ENCODE peak calls at places on chromosomes 13 and 19, in five cellular contexts. One of them, this sample, is unnamed.

GRCh38 chr13:56888455-56888854 is 252.3 kb upstream of the PRR20A start:
- DNase-seq in tibial artery: no peak
- DNase-seq in neural crest cell: no peak
- DNase-seq in choroid plexus epithelial cell: no peak
- DNase-seq in uterus: no peak
- DNase-seq in this sample: no peak

GRCh38 chr19:4456843-4457653 is 546 bp downstream of the UBXN6 start:
- DNase-seq in tibial artery: no peak
- DNase-seq in neural crest cell: peak
- DNase-seq in choroid plexus epithelial cell: peak
- DNase-seq in uterus: peak
- DNase-seq in this sample: peak

GRCh38 chr19:29666634-29667389 is 1.6 kb downstream of the PLEKHF1 start:
- DNase-seq in tibial artery: peak
- DNase-seq in neural crest cell: no peak
- DNase-seq in choroid plexus epithelial cell: peak
- DNase-seq in uterus: peak
- DNase-seq in this sample: no peak

GRCh38 chr13:35768551-35768950 is 292.1 kb upstream of the MAB21L1 start:
- DNase-seq in tibial artery: no peak
- DNase-seq in neural crest cell: no peak
- DNase-seq in choroid plexus epithelial cell: peak
- DNase-seq in uterus: no peak
- DNase-seq in this sample: no peak

GRCh38 chr13:99590519-99591011 is 89.3 kb downstream of the TM9SF2 start:
- DNase-seq in tibial artery: no peak
- DNase-seq in neural crest cell: no peak
- DNase-seq in choroid plexus epithelial cell: peak
- DNase-seq in uterus: no peak
- DNase-seq in this sample: no peak

GRCh38 chr13:77000475-77000874 is 8.6 kb downstream of the CLN5 start:
- DNase-seq in tibial artery: no peak
- DNase-seq in neural crest cell: no peak
- DNase-seq in choroid plexus epithelial cell: no peak
- DNase-seq in uterus: no peak
- DNase-seq in this sample: no peak

GRCh38 chr13:41428155-41428554 is 29.2 kb upstream of the RGCC start:
- DNase-seq in tibial artery: no peak
- DNase-seq in neural crest cell: no peak
- DNase-seq in choroid plexus epithelial cell: no peak
- DNase-seq in uterus: no peak
- DNase-seq in this sample: no peak

GRCh38 chr13:20873348-20873747 is 29.2 kb downstream of the XPO4 start:
- DNase-seq in tibial artery: no peak
- DNase-seq in neural crest cell: no peak
- DNase-seq in choroid plexus epithelial cell: no peak
- DNase-seq in uterus: no peak
- DNase-seq in this sample: no peak

GRCh38 chr19:34432797-34433196 is 4.6 kb downstream of the UBA2 start:
- DNase-seq in tibial artery: peak
- DNase-seq in neural crest cell: no peak
- DNase-seq in choroid plexus epithelial cell: peak
- DNase-seq in uterus: peak
- DNase-seq in this sample: no peak

GRCh38 chr13:94707400-94708021 is 4.8 kb downstream of the SOX21 start:
- DNase-seq in tibial artery: no peak
- DNase-seq in neural crest cell: peak
- DNase-seq in choroid plexus epithelial cell: no peak
- DNase-seq in uterus: no peak
- DNase-seq in this sample: no peak

GRCh38 chr13:112880976-112881540 is 88.0 kb upstream of the MCF2L start:
- DNase-seq in tibial artery: no peak
- DNase-seq in neural crest cell: no peak
- DNase-seq in choroid plexus epithelial cell: no peak
- DNase-seq in uterus: no peak
- DNase-seq in this sample: no peak

GRCh38 chr13:48902421-48902820 is 73.3 kb upstream of the FNDC3A start:
- DNase-seq in tibial artery: no peak
- DNase-seq in neural crest cell: no peak
- DNase-seq in choroid plexus epithelial cell: peak
- DNase-seq in uterus: no peak
- DNase-seq in this sample: no peak

GRCh38 chr13:38687246-38688229 is 661 bp downstream of the FREM2 start:
- DNase-seq in tibial artery: no peak
- DNase-seq in neural crest cell: peak
- DNase-seq in choroid plexus epithelial cell: peak
- DNase-seq in uterus: no peak
- DNase-seq in this sample: peak

GRCh38 chr19:2087621-2088100 is 8.5 kb downstream of the MOB3A start:
- DNase-seq in tibial artery: peak
- DNase-seq in neural crest cell: no peak
- DNase-seq in choroid plexus epithelial cell: no peak
- DNase-seq in uterus: no peak
- DNase-seq in this sample: no peak
- TF ChIP-seq CTCF in tibial artery: no peak
- TF ChIP-seq CTCF in neural crest cell: no peak
- TF ChIP-seq CTCF in choroid plexus epithelial cell: no peak
- TF ChIP-seq CTCF in uterus: no peak
- TF ChIP-seq CTCF in this sample: no peak

GRCh38 chr19:54109651-54110050 is 5.8 kb downstream of the TFPT start:
- DNase-seq in tibial artery: no peak
- DNase-seq in neural crest cell: no peak
- DNase-seq in choroid plexus epithelial cell: no peak
- DNase-seq in uterus: no peak
- DNase-seq in this sample: no peak

GRCh38 chr19:54121259-54121658 is 5.7 kb downstream of the PRPF31 start:
- DNase-seq in tibial artery: no peak
- DNase-seq in neural crest cell: no peak
- DNase-seq in choroid plexus epithelial cell: no peak
- DNase-seq in uterus: no peak
- DNase-seq in this sample: no peak

GRCh38 chr19:54114340-54114826 is 1.1 kb downstream of the TFPT start:
- DNase-seq in tibial artery: peak
- DNase-seq in neural crest cell: no peak
- DNase-seq in choroid plexus epithelial cell: peak
- DNase-seq in uterus: no peak
- DNase-seq in this sample: no peak

GRCh38 chr19:54115071-54116063 is at the start of the genes PRPF31 and TFPT:
- DNase-seq in tibial artery: peak
- DNase-seq in neural crest cell: peak
- DNase-seq in choroid plexus epithelial cell: peak
- DNase-seq in uterus: peak
- DNase-seq in this sample: peak
- TF ChIP-seq CTCF in tibial artery: no peak
- TF ChIP-seq CTCF in neural crest cell: no peak
- TF ChIP-seq CTCF in choroid plexus epithelial cell: no peak
- TF ChIP-seq CTCF in uterus: no peak
- TF ChIP-seq CTCF in this sample: no peak

DNA sequence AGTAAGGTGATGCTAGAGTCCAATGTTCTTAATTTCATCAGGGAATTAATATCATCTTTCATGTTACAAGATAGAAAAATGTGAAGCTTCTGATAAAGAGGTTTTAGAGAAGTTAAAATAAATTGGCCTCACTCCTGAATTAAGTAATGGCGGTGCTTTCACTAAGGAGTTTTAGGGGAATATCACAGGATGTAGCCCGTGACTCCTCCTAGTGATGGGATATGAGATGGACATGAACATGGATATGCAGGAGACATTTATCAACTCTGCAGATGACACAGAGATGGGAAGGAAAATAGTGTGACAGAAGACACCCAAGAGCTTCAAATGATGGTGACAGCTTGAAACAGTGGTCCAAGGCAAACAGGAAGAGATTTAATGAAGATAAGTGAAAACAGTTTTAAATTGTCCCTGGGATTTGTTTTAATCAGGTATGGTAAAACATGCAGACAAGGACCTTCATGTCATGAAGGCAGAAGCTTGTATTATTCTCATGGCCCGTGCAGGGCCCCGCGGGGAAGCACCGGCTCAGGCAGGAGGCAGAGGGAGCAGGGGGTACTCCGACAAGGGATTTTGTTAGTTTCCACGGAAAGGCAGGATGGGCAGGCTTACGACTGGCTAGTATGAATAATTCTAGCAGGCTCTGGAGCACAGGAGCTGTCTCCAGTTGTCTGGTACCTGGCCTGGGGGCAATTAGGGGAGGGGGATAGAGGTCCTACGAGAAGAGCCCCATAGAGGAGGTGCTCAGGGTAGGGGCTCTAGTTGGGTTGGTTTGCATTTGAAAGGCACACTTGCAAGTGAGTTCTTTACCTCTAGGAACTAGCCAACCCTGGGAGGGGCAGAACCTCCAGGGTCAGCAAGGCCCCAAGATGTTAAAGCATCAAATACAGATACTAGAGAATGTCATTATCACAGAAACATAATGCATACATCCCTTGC is 38.7 kb upstream of the FARP1 start:
- DNase-seq in tibial artery: no peak
- DNase-seq in neural crest cell: no peak
- DNase-seq in choroid plexus epithelial cell: peak
- DNase-seq in uterus: no peak
- DNase-seq in this sample: no peak
- TF ChIP-seq CTCF in tibial artery: no peak
- TF ChIP-seq CTCF in neural crest cell: peak
- TF ChIP-seq CTCF in choroid plexus epithelial cell: peak
- TF ChIP-seq CTCF in uterus: no peak
- TF ChIP-seq CTCF in this sample: no peak

GRCh38 chr19:11451942-11452813 is 16.7 kb downstream of the PRKCSH start:
- DNase-seq in tibial artery: no peak
- DNase-seq in neural crest cell: no peak
- DNase-seq in choroid plexus epithelial cell: peak
- DNase-seq in uterus: no peak
- DNase-seq in this sample: no peak
- TF ChIP-seq CTCF in tibial artery: no peak
- TF ChIP-seq CTCF in neural crest cell: no peak
- TF ChIP-seq CTCF in choroid plexus epithelial cell: peak
- TF ChIP-seq CTCF in uterus: no peak
- TF ChIP-seq CTCF in this sample: no peak

This sample was measured in progenitor cell of endocrine pancreas.